ENCODE peak calls at places on chromosomes 2 and 18, in ten cellular contexts. V is MM.1S, R is neural progenitor cell, H is psoas muscle, L is transverse colon, D is omental fat pad, S is heart left ventricle, I is nephron progenitor cell, J is GM10248, G is lung. X is an unnamed sample.

GRCh38 chr2:190986221-190986953 is 27.6 kb downstream of the STAT1 start:
- DNase-seq in G (no peak), R (no peak), V (no peak), D (no peak), J (no peak), S (no peak), L (no peak), H (no peak), I (no peak), X (no peak)

GRCh38 chr18:49619792-49620191 is 57.9 kb downstream of the LIPG start:
- DNase-seq in I (no peak), H (no peak), R (no peak), L (no peak), G (no peak), S (no peak), V (no peak), J (no peak), D (no peak), X (no peak)

GRCh38 chr2:173271825-173272224 is 82.8 kb upstream of the CDCA7 start:
- DNase-seq in V (no peak), S (no peak), G (no peak), R (peak; percentile 35), J (no peak), I (no peak), L (no peak), D (no peak), H (no peak), X (no peak)

GRCh38 chr2:158142568-158143332 is 41.1 kb downstream of the UPP2 start:
- DNase-seq in I (no peak), L (no peak), V (no peak), J (no peak), G (no peak), S (no peak), R (no peak), D (no peak), H (no peak), X (no peak)

GRCh38 chr18:68735498-68736343 is 20.8 kb upstream of the TMX3 start:
- DNase-seq in G (no peak), S (no peak), J (peak; percentile 57), L (no peak), H (no peak), R (peak; percentile 52), I (no peak), D (no peak), V (peak; percentile 47), X (no peak)

GRCh38 chr18:48949606-48950535 is 894 bp downstream of the SMAD7 start:
- DNase-seq in D (no peak), J (peak; percentile 57), V (peak; percentile 58), S (peak; percentile 66), R (peak; percentile 81), G (peak; percentile 71), H (no peak), L (peak; percentile 52), I (peak; percentile 62), X (peak; percentile 55)

GRCh38 chr2:30040147-30040546 is 106.7 kb upstream of the YPEL5 start:
- DNase-seq in D (no peak), I (no peak), G (peak; percentile 9), V (no peak), R (no peak), J (no peak), S (no peak), H (no peak), L (no peak), X (no peak)

GRCh38 chr2:216698895-216699294 is 3.5 kb upstream of the IGFBP5 start:
- DNase-seq in V (peak; percentile 50), I (no peak), R (peak; percentile 82), J (peak; percentile 55), H (no peak), D (no peak), L (no peak), S (no peak), G (no peak), X (no peak)

DNA sequence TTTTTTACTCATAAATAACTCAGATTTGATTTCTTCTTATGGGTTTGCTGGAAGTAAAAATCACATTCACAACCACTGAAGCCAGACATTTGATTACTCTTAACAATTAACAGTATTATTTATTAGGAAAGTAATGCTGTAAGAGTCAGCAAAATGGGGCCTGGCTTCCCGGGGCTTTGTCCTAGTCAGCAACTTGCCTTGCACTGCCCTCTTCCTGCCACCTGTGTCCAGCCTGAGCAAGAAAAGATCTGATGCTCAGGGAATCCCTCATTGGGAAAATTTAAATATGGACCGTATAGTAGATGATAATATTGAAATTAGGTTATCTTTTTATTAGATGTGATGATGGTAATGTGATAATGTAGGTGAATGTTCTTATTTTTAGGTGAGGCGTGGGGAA is 30.8 kb upstream of the ACYP2 start:
- DNase-seq in V (peak; percentile 20), G (no peak), I (no peak), L (no peak), D (no peak), J (no peak), R (no peak), S (no peak), H (no peak), X (peak; percentile 18)
- TF ChIP-seq CTCF in V (peak; percentile 35), G (no peak), I (no peak), L (no peak), D (no peak), J (no peak), R (peak; percentile 28), S (peak; percentile 12), H (peak; percentile 29), X (no peak)

GRCh38 chr2:152568566-152568965 is 148.7 kb downstream of the PRPF40A start:
- DNase-seq in D (no peak), G (no peak), L (no peak), H (no peak), S (no peak), I (no peak), J (no peak), V (no peak), R (no peak), X (no peak)

GRCh38 chr2:152571035-152571766 is 146.1 kb downstream of the PRPF40A start:
- DNase-seq in J (no peak), I (no peak), L (no peak), G (no peak), S (no peak), R (no peak), V (no peak), H (peak; percentile 27), D (no peak), X (no peak)

GRCh38 chr2:152566728-152567069 is 150.6 kb downstream of the PRPF40A start:
- DNase-seq in R (no peak), I (no peak), D (no peak), V (no peak), G (no peak), L (no peak), J (no peak), H (no peak), S (no peak), X (no peak)

GRCh38 chr2:152566034-152566727 is 151.1 kb downstream of the PRPF40A start:
- DNase-seq in S (no peak), D (no peak), G (no peak), R (no peak), L (no peak), H (no peak), I (no peak), V (no peak), J (no peak), X (no peak)

DNA sequence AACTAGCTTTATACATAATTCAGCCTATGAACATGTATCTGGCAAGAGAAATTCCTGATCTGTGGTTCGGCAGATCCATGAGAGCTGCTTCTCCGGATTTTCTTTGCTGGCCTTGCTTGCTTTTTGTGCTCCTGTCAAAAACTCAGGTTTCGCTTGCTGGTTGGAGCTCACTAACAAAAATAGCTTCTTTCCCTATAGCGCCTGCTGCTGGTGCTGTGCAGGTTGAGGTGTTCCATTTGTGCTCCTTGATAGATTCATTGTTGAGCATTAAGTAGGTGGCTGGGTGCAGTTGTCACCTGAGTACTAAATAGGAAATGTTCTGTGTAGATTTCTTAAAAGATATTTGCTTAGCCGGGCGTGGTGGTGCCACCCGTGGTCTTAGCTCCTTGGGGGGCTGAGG is 148.1 kb downstream of the PRPF40A start:
- DNase-seq in I (no peak), R (no peak), J (no peak), G (no peak), S (no peak), H (no peak), D (no peak), V (no peak), L (no peak), X (no peak)
- TF ChIP-seq CTCF in I (no peak), R (peak; percentile 22), J (no peak), G (no peak), S (no peak), H (no peak), D (no peak), V (no peak), L (no peak), X (no peak)

GRCh38 chr2:219638948-219639341 is 11.5 kb downstream of the SLC4A3 start:
- DNase-seq in H (no peak), J (no peak), V (no peak), R (no peak), I (no peak), L (no peak), G (no peak), S (no peak), D (no peak), X (no peak)
- TF ChIP-seq CTCF in H (no peak), J (no peak), V (no peak), R (no peak), I (no peak), L (no peak), G (no peak), S (no peak), D (no peak), X (no peak)

GRCh38 chr2:43144265-43144664 is 82.1 kb downstream of the ZFP36L2 start:
- DNase-seq in V (no peak), R (no peak), D (no peak), S (no peak), J (no peak), H (no peak), L (no peak), G (no peak), I (no peak), X (no peak)

GRCh38 chr2:43143756-43144155 is 82.7 kb downstream of the ZFP36L2 start:
- DNase-seq in D (no peak), R (no peak), J (no peak), G (no peak), H (peak; percentile 0), I (no peak), V (no peak), S (no peak), L (no peak), X (no peak)

GRCh38 chr2:43146083-43146482 is 80.3 kb downstream of the ZFP36L2 start:
- DNase-seq in S (no peak), D (no peak), J (no peak), I (no peak), H (no peak), L (no peak), V (no peak), R (no peak), G (no peak), X (no peak)

GRCh38 chr2:43139996-43140621 is 86.3 kb downstream of the ZFP36L2 start:
- DNase-seq in S (peak; percentile 81), L (no peak), V (no peak), R (no peak), H (peak; percentile 38), I (peak; percentile 29), G (no peak), J (peak; percentile 33), D (no peak), X (no peak)

DNA sequence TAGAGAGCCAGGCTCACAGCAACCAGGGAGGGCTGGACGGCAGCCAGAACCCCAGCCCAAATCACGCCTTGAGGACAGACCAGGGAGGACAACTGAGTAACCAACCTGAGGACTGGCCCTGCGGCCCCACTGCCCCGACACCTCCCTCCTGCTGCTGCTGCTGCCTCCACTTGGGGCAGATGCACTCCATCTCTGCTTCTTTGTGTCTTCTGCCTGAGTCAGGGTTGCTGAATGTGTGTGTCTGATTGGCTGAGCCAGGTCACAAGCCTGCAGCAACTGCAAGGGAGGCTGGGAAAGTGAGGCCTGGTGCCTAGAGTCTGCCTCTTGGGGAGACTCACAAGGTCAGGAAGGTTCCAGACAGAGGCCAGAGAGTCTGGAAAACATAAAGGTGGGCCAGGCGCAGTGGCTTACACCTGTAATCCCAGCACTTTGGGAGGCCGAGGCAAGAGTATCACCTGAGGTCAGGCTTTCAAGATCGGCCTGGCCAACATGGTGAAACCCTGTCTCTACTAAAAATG is 83.4 kb downstream of the ZFP36L2 start:
- DNase-seq in H (peak; percentile 8), D (no peak), J (no peak), S (peak; percentile 28), I (no peak), V (no peak), G (no peak), L (no peak), R (no peak), X (no peak)
- TF ChIP-seq CTCF in H (no peak), D (no peak), J (peak; percentile 11), S (no peak), I (no peak), V (peak; percentile 23), G (no peak), L (no peak), R (no peak), X (no peak)